ENCODE peak calls at places on chromosomes 12 and 14, in six cellular contexts. One of them, this sample, is unnamed.

GRCh38 chr12:54261817-54262402 is 18.0 kb downstream of the CBX5 start:
- DNase-seq in left cardiac atrium: no peak
- DNase-seq in substantia nigra: no peak
- DNase-seq in mammary epithelial cell: no peak
- DNase-seq in HFFc6: no peak
- DNase-seq in activated naive CD4-positive, alpha-beta T cell treated with anti-CD3 and anti-CD28 coated beads, Interleukin-2, amount 50 U/mL, for 16 hours: no peak
- DNase-seq in this sample: no peak

GRCh38 chr12:132338311-132338710 is 8.9 kb upstream of the GALNT9 start:
- DNase-seq in left cardiac atrium: no peak
- DNase-seq in substantia nigra: no peak
- DNase-seq in HFFc6: no peak
- DNase-seq in activated naive CD4-positive, alpha-beta T cell treated with anti-CD3 and anti-CD28 coated beads, Interleukin-2, amount 50 U/mL, for 16 hours: no peak
- DNase-seq in mammary epithelial cell: no peak
- DNase-seq in this sample: no peak

GRCh38 chr12:92020983-92021664 is 124.5 kb downstream of the BTG1 start:
- DNase-seq in mammary epithelial cell: no peak
- DNase-seq in HFFc6: no peak
- DNase-seq in left cardiac atrium: no peak
- DNase-seq in substantia nigra: no peak
- DNase-seq in activated naive CD4-positive, alpha-beta T cell treated with anti-CD3 and anti-CD28 coated beads, Interleukin-2, amount 50 U/mL, for 16 hours: no peak
- DNase-seq in this sample: peak

GRCh38 chr14:49526101-49526500 is 60.1 kb downstream of the RPS29 start:
- DNase-seq in activated naive CD4-positive, alpha-beta T cell treated with anti-CD3 and anti-CD28 coated beads, Interleukin-2, amount 50 U/mL, for 16 hours: no peak
- DNase-seq in HFFc6: no peak
- DNase-seq in left cardiac atrium: no peak
- DNase-seq in substantia nigra: no peak
- DNase-seq in mammary epithelial cell: no peak
- DNase-seq in this sample: no peak

GRCh38 chr12:22684526-22685118 is 59.7 kb downstream of the ETNK1 start:
- DNase-seq in substantia nigra: no peak
- DNase-seq in left cardiac atrium: no peak
- DNase-seq in HFFc6: peak
- DNase-seq in activated naive CD4-positive, alpha-beta T cell treated with anti-CD3 and anti-CD28 coated beads, Interleukin-2, amount 50 U/mL, for 16 hours: no peak
- DNase-seq in mammary epithelial cell: peak
- DNase-seq in this sample: peak

GRCh38 chr12:120012067-120012621 is 23.1 kb downstream of the BICDL1 start:
- DNase-seq in left cardiac atrium: no peak
- DNase-seq in mammary epithelial cell: peak
- DNase-seq in substantia nigra: no peak
- DNase-seq in activated naive CD4-positive, alpha-beta T cell treated with anti-CD3 and anti-CD28 coated beads, Interleukin-2, amount 50 U/mL, for 16 hours: peak
- DNase-seq in HFFc6: peak
- DNase-seq in this sample: peak

GRCh38 chr12:113241191-113242017 is 20.1 kb downstream of the TPCN1 start:
- DNase-seq in substantia nigra: no peak
- DNase-seq in mammary epithelial cell: peak
- DNase-seq in left cardiac atrium: peak
- DNase-seq in activated naive CD4-positive, alpha-beta T cell treated with anti-CD3 and anti-CD28 coated beads, Interleukin-2, amount 50 U/mL, for 16 hours: no peak
- DNase-seq in HFFc6: peak
- DNase-seq in this sample: no peak

GRCh38 chr12:71183018-71183417 is 25.2 kb upstream of the TSPAN8 start:
- DNase-seq in activated naive CD4-positive, alpha-beta T cell treated with anti-CD3 and anti-CD28 coated beads, Interleukin-2, amount 50 U/mL, for 16 hours: no peak
- DNase-seq in left cardiac atrium: peak
- DNase-seq in HFFc6: no peak
- DNase-seq in mammary epithelial cell: peak
- DNase-seq in substantia nigra: no peak
- DNase-seq in this sample: no peak

GRCh38 chr12:103800252-103800771 is 40.7 kb downstream of the NT5DC3 start:
- DNase-seq in substantia nigra: peak
- DNase-seq in left cardiac atrium: peak
- DNase-seq in mammary epithelial cell: peak
- DNase-seq in activated naive CD4-positive, alpha-beta T cell treated with anti-CD3 and anti-CD28 coated beads, Interleukin-2, amount 50 U/mL, for 16 hours: no peak
- DNase-seq in HFFc6: no peak
- DNase-seq in this sample: peak

GRCh38 chr14:90604356-90604755 is 207.5 kb downstream of the CALM1 start:
- DNase-seq in HFFc6: no peak
- DNase-seq in mammary epithelial cell: no peak
- DNase-seq in activated naive CD4-positive, alpha-beta T cell treated with anti-CD3 and anti-CD28 coated beads, Interleukin-2, amount 50 U/mL, for 16 hours: no peak
- DNase-seq in substantia nigra: no peak
- DNase-seq in left cardiac atrium: no peak
- DNase-seq in this sample: no peak

GRCh38 chr12:119835068-119835467 is 42.1 kb downstream of the CIT start:
- DNase-seq in substantia nigra: no peak
- DNase-seq in activated naive CD4-positive, alpha-beta T cell treated with anti-CD3 and anti-CD28 coated beads, Interleukin-2, amount 50 U/mL, for 16 hours: no peak
- DNase-seq in mammary epithelial cell: no peak
- DNase-seq in HFFc6: no peak
- DNase-seq in left cardiac atrium: no peak
- DNase-seq in this sample: peak

GRCh38 chr12:14892726-14893442 is 7.2 kb upstream of the MGP start:
- DNase-seq in substantia nigra: peak
- DNase-seq in left cardiac atrium: peak
- DNase-seq in mammary epithelial cell: no peak
- DNase-seq in activated naive CD4-positive, alpha-beta T cell treated with anti-CD3 and anti-CD28 coated beads, Interleukin-2, amount 50 U/mL, for 16 hours: no peak
- DNase-seq in HFFc6: peak
- DNase-seq in this sample: peak

GRCh38 chr14:105737504-105738246 is 211.3 kb downstream of the TMEM121 start:
- DNase-seq in HFFc6: no peak
- DNase-seq in substantia nigra: no peak
- DNase-seq in activated naive CD4-positive, alpha-beta T cell treated with anti-CD3 and anti-CD28 coated beads, Interleukin-2, amount 50 U/mL, for 16 hours: no peak
- DNase-seq in left cardiac atrium: no peak
- DNase-seq in mammary epithelial cell: no peak
- DNase-seq in this sample: no peak

GRCh38 chr12:113432976-113433375 is 10.8 kb downstream of the SDSL start:
- DNase-seq in HFFc6: no peak
- DNase-seq in activated naive CD4-positive, alpha-beta T cell treated with anti-CD3 and anti-CD28 coated beads, Interleukin-2, amount 50 U/mL, for 16 hours: no peak
- DNase-seq in substantia nigra: no peak
- DNase-seq in left cardiac atrium: no peak
- DNase-seq in mammary epithelial cell: no peak
- DNase-seq in this sample: no peak

GRCh38 chr12:130491421-130492357 is 154.0 kb downstream of the PIWIL1 start:
- DNase-seq in activated naive CD4-positive, alpha-beta T cell treated with anti-CD3 and anti-CD28 coated beads, Interleukin-2, amount 50 U/mL, for 16 hours: no peak
- DNase-seq in mammary epithelial cell: no peak
- DNase-seq in left cardiac atrium: peak
- DNase-seq in HFFc6: no peak
- DNase-seq in substantia nigra: no peak
- DNase-seq in this sample: no peak

GRCh38 chr14:72463291-72463866 is 430.5 kb downstream of the DPF3 start:
- DNase-seq in HFFc6: peak
- DNase-seq in left cardiac atrium: no peak
- DNase-seq in substantia nigra: no peak
- DNase-seq in activated naive CD4-positive, alpha-beta T cell treated with anti-CD3 and anti-CD28 coated beads, Interleukin-2, amount 50 U/mL, for 16 hours: no peak
- DNase-seq in mammary epithelial cell: no peak
- DNase-seq in this sample: no peak

GRCh38 chr12:89980236-89980635 is 271.6 kb upstream of the ATP2B1 start:
- DNase-seq in mammary epithelial cell: peak
- DNase-seq in left cardiac atrium: no peak
- DNase-seq in activated naive CD4-positive, alpha-beta T cell treated with anti-CD3 and anti-CD28 coated beads, Interleukin-2, amount 50 U/mL, for 16 hours: no peak
- DNase-seq in HFFc6: peak
- DNase-seq in substantia nigra: no peak
- DNase-seq in this sample: peak

GRCh38 chr12:34302131-34302885 is 280.0 kb downstream of the ALG10 start:
- DNase-seq in HFFc6: no peak
- DNase-seq in substantia nigra: no peak
- DNase-seq in mammary epithelial cell: no peak
- DNase-seq in activated naive CD4-positive, alpha-beta T cell treated with anti-CD3 and anti-CD28 coated beads, Interleukin-2, amount 50 U/mL, for 16 hours: no peak
- DNase-seq in left cardiac atrium: no peak
- DNase-seq in this sample: no peak

GRCh38 chr14:101500681-101501080 is 60.6 kb upstream of the DIO3 start:
- DNase-seq in activated naive CD4-positive, alpha-beta T cell treated with anti-CD3 and anti-CD28 coated beads, Interleukin-2, amount 50 U/mL, for 16 hours: no peak
- DNase-seq in substantia nigra: no peak
- DNase-seq in HFFc6: no peak
- DNase-seq in mammary epithelial cell: no peak
- DNase-seq in left cardiac atrium: no peak
- DNase-seq in this sample: no peak